ENCODE peak calls at places on chromosomes 13 and 19, in four cellular contexts. One of them, this sample, is unnamed.

GRCh38 chr13:34757441-34757840 is 184.6 kb upstream of the NBEA start:
- DNase-seq in tibial artery: no peak
- DNase-seq in A673: no peak
- DNase-seq in neuronal stem cell: no peak
- DNase-seq in this sample: no peak

GRCh38 chr13:75263741-75264407 is 218.1 kb downstream of the TBC1D4 start:
- DNase-seq in tibial artery: no peak
- DNase-seq in neuronal stem cell: no peak
- DNase-seq in A673: no peak
- DNase-seq in this sample: no peak

GRCh38 chr19:6216996-6217751 is 62.6 kb downstream of the MLLT1 start:
- DNase-seq in tibial artery: peak; percentile 64
- DNase-seq in A673: peak; percentile 79
- DNase-seq in neuronal stem cell: peak; percentile 92
- DNase-seq in this sample: no peak

GRCh38 chr19:27720155-27720554 is 1492.8 kb downstream of the UQCRFS1 start:
- DNase-seq in A673: no peak
- DNase-seq in tibial artery: no peak
- DNase-seq in neuronal stem cell: no peak
- DNase-seq in this sample: no peak

GRCh38 chr19:19434483-19435045 is 29.1 kb downstream of the GATAD2A start:
- DNase-seq in A673: no peak
- DNase-seq in tibial artery: peak; percentile 80
- DNase-seq in neuronal stem cell: no peak
- DNase-seq in this sample: no peak

GRCh38 chr19:51368366-51369282 is at the start of gene CLDND2:
- DNase-seq in tibial artery: no peak
- DNase-seq in A673: no peak
- DNase-seq in neuronal stem cell: no peak
- DNase-seq in this sample: peak; percentile 52

GRCh38 chr13:79775830-79776229 is 294.9 kb downstream of the NDFIP2 start:
- DNase-seq in neuronal stem cell: peak; percentile 40
- DNase-seq in tibial artery: no peak
- DNase-seq in A673: peak; percentile 79
- DNase-seq in this sample: peak; percentile 75

GRCh38 chr19:20247016-20247683 is 80.1 kb downstream of the ZNF486 start:
- DNase-seq in tibial artery: no peak
- DNase-seq in neuronal stem cell: peak; percentile 29
- DNase-seq in A673: no peak
- DNase-seq in this sample: peak; percentile 84

GRCh38 chr13:73451120-73452029 is 392.6 kb downstream of the KLF5 start:
- DNase-seq in A673: no peak
- DNase-seq in tibial artery: no peak
- DNase-seq in neuronal stem cell: no peak
- DNase-seq in this sample: no peak

GRCh38 chr19:42965204-42965603 is 28.2 kb upstream of the PSG7 start:
- DNase-seq in tibial artery: no peak
- DNase-seq in A673: no peak
- DNase-seq in neuronal stem cell: no peak
- DNase-seq in this sample: no peak
- H3K27ac ChIP-seq in tibial artery: no peak overlapping the region
- H3K27ac ChIP-seq in A673: no peak overlapping the region
- H3K27ac ChIP-seq in neuronal stem cell: no peak overlapping the region
- H3K27ac ChIP-seq in this sample: no peak overlapping the region

GRCh38 chr13:40124648-40125045 is 469.2 kb downstream of the COG6 start:
- DNase-seq in A673: no peak
- DNase-seq in tibial artery: no peak
- DNase-seq in neuronal stem cell: no peak
- DNase-seq in this sample: no peak
- H3K4me1 ChIP-seq in A673: no peaks in the 10 kb centered on the region
- H3K4me1 ChIP-seq in tibial artery: peaks cover 42% of the 10 kb centered on the region
- H3K4me1 ChIP-seq in neuronal stem cell: peaks cover 2% of the 10 kb centered on the region
- H3K4me1 ChIP-seq in this sample: no peaks in the 10 kb centered on the region

DNA sequence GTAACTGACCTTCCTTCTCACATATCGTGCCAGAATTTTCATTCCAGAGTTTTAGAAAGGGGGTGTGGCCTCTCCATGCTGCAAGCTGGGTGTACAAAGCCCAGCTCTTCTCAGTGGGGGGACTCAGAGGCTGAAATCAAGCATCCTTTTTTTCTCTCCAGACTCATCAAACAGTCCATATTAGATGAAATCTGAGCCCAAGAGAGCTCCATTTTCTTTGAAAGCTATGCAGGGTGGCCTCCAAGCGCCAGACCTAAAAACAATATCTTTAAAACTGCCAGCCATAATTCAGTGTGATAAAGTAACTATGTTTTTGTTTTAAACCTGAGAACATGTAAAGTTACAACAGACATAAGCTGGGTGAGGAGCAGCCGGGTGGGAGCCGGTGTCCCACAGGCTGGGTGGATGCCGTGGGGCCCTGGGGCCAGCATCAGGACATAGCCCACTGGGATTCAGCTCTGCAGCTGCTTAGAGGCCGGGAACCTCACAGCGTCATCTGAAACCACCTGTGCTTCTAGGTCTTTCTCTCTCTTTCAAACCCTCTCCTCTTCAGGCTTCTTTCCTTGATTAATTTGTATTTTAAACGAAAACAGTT is 249.2 kb downstream of the ZNF536 start:
- DNase-seq in A673: no peak
- DNase-seq in tibial artery: no peak
- DNase-seq in neuronal stem cell: no peak
- DNase-seq in this sample: no peak
- H3K27me3 ChIP-seq in A673: no peaks in the 10 kb centered on the region
- H3K27me3 ChIP-seq in tibial artery: no peaks in the 10 kb centered on the region
- H3K27me3 ChIP-seq in neuronal stem cell: no peaks in the 10 kb centered on the region
- H3K27me3 ChIP-seq in this sample: no peaks in the 10 kb centered on the region

DNA sequence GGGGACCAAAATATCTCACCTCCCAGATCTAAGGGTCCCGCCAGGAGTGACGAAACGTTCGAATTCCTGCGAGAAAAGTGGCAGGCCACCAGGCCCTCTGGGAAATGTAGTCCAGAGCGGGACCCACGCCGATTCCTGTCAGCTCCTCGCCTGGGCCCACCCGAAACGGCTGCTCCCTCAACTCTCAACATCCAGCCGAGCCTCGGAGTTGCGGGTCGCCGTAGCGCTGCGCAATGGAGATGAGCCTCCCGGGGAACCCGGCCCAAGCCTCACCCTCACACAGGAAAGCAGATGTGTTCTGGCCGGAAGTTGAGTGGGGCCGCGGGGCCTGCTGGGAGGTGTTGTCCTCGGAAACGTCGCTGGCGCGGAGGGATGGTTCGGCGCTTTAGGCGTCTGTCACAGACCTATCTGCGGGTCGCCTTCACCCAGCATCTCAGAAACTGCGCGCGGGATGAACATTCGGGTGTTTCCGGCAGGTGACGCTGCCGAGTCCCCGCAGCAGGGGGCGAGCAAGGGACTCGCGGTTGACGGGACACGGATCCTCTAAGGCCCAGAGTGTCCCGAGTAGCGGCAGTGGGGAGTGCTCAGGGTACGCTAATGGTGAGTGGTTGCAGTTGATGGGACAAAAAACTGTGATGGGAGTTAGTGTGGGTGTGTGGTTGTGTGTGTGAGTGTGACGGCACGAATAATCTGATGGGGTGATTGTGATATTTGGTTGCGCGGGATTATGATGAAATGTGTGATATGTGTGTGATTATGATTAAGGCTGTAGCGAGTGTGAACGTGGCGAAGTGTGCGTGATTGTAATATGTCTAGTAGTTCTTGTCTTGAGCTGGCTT is at the start of the genes ZNF568 and ZNF829:
- DNase-seq in tibial artery: peak; percentile 94
- DNase-seq in A673: peak; percentile 90
- DNase-seq in neuronal stem cell: peak; percentile 80
- DNase-seq in this sample: peak; percentile 97
- H3K27ac ChIP-seq in tibial artery: peak within 1 kb of the TSS; percentile 93
- H3K27ac ChIP-seq in A673: peak within 1 kb of the TSS; percentile 97
- H3K27ac ChIP-seq in neuronal stem cell: peak within 1 kb of the TSS; percentile 74
- H3K27ac ChIP-seq in this sample: no peak within 1 kb of the TSS